ENCODE peak calls at places on chromosomes 6 and 20, in seven cellular contexts. Z is HS-27A, A is NAMALWA, S is GM03348, K is SK-N-SH, D is HT-29, H is stomach. T is an unnamed sample.

GRCh38 chr20:18224968-18225568 is 63.3 kb upstream of the ZNF133 start:
- DNase-seq in Z (peak), A (no peak), S (peak), K (peak), D (peak), H (peak), T (peak)

GRCh38 chr6:87789198-87789899 is 87.3 kb upstream of the AKIRIN2 start:
- DNase-seq in Z (no peak), A (no peak), S (peak), K (no peak), D (peak), H (no peak), T (peak)

GRCh38 chr6:73131706-73132105 is 93.6 kb downstream of the KHDC1L start:
- DNase-seq in Z (no peak), A (no peak), S (no peak), K (no peak), D (no peak), H (no peak), T (peak)

GRCh38 chr6:39415482-39415881 is 93.0 kb upstream of the KCNK16 start:
- DNase-seq in Z (no peak), A (no peak), S (no peak), K (no peak), D (no peak), H (no peak), T (no peak)

GRCh38 chr6:136628996-136629395 is 78.8 kb upstream of the MAP7 start:
- DNase-seq in Z (no peak), A (no peak), S (no peak), K (no peak), D (no peak), H (no peak), T (peak)

GRCh38 chr6:37207903-37208456 is 38.0 kb downstream of the PIM1 start:
- DNase-seq in Z (peak), A (peak), S (peak), K (peak), D (peak), H (peak), T (peak)

GRCh38 chr6:41257369-41258195 is 28.9 kb downstream of the TREM1 start:
- DNase-seq in Z (peak), A (no peak), S (no peak), K (no peak), D (peak), H (peak), T (peak)

GRCh38 chr6:143513410-143513809 is 1.9 kb upstream of the FUCA2 start:
- DNase-seq in Z (no peak), A (peak), S (peak), K (peak), D (peak), H (peak), T (no peak)

GRCh38 chr20:40008177-40008576 is 680.9 kb downstream of the MAFB start:
- DNase-seq in Z (no peak), A (no peak), S (no peak), K (no peak), D (no peak), H (no peak), T (peak)

GRCh38 chr20:24257171-24257570 is 212.3 kb upstream of the SYNDIG1 start:
- DNase-seq in Z (no peak), A (no peak), S (no peak), K (no peak), D (no peak), H (no peak), T (no peak)

GRCh38 chr6:148700047-148700712 is 46.6 kb upstream of the UST start:
- DNase-seq in Z (no peak), A (peak), S (peak), K (no peak), D (no peak), H (no peak), T (peak)

GRCh38 chr6:130233332-130233731 is 10.6 kb upstream of the SAMD3 start:
- DNase-seq in Z (no peak), A (no peak), S (peak), K (no peak), D (no peak), H (no peak), T (peak)

GRCh38 chr6:27894839-27895762 is 17.1 kb downstream of the OR2B2 start:
- DNase-seq in Z (peak), A (peak), S (peak), K (peak), D (peak), H (peak), T (peak)

GRCh38 chr6:138972226-138972665 is 15.8 kb downstream of the REPS1 start:
- DNase-seq in Z (no peak), A (no peak), S (no peak), K (peak), D (no peak), H (no peak), T (peak)

GRCh38 chr20:43583982-43584432 is 6.7 kb upstream of the IFT52 start:
- DNase-seq in Z (peak), A (peak), S (peak), K (no peak), D (no peak), H (peak), T (peak)

GRCh38 chr6:118677193-118677592 is 25.8 kb upstream of the CEP85L start:
- DNase-seq in Z (no peak), A (no peak), S (no peak), K (no peak), D (no peak), H (no peak), T (no peak)

GRCh38 chr6:132063738-132064137 is 112.6 kb upstream of the CCN2 start:
- DNase-seq in Z (peak), A (no peak), S (peak), K (no peak), D (peak), H (no peak), T (peak)

GRCh38 chr6:162344935-162345599 is 382.5 kb downstream of the PRKN start:
- DNase-seq in Z (no peak), A (no peak), S (no peak), K (no peak), D (no peak), H (no peak), T (no peak)

GRCh38 chr6:31528821-31529328 is at the start of gene MCCD1:
- DNase-seq in Z (no peak), A (peak), S (no peak), K (no peak), D (no peak), H (no peak), T (no peak)

GRCh38 chr6:7846971-7847818 is 63.4 kb downstream of the TXNDC5 start:
- DNase-seq in Z (no peak), A (no peak), S (peak), K (no peak), D (no peak), H (no peak), T (peak)